ENCODE peak calls at places on chromosomes 2 and 18, in eight cellular contexts. D, V, G, H, X, L, K and P are unnamed samples.

GRCh38 chr18:67517224-67517765 is 775 bp upstream of the DSEL start:
- DNase-seq in D (no peak), V (peak; percentile 34), G (no peak), H (no peak), X (peak; percentile 47), L (no peak), K (no peak), P (no peak)

GRCh38 chr2:236557894-236558532 is 11.6 kb upstream of the ACKR3 start:
- DNase-seq in D (no peak), V (no peak), G (no peak), H (no peak), X (no peak), L (no peak), K (no peak), P (no peak)

GRCh38 chr2:74648009-74648443 is at the start of gene M1AP:
- DNase-seq in D (no peak), V (no peak), G (no peak), H (no peak), X (no peak), L (no peak), K (no peak), P (peak; percentile 42)

GRCh38 chr2:127573771-127574170 is 38.3 kb downstream of the MYO7B start:
- DNase-seq in D (no peak), V (no peak), G (no peak), H (no peak), X (no peak), L (no peak), K (no peak), P (no peak)

GRCh38 chr2:147108553-147108952 is 736.3 kb upstream of the ACVR2A start:
- DNase-seq in D (no peak), V (no peak), G (no peak), H (peak; percentile 80), X (no peak), L (peak; percentile 27), K (no peak), P (no peak)

GRCh38 chr2:23354554-23354953 is 30.4 kb upstream of the KLHL29 start:
- DNase-seq in D (no peak), V (no peak), G (no peak), H (no peak), X (no peak), L (no peak), K (no peak), P (peak; percentile 61)

GRCh38 chr18:6661692-6662415 is 67.7 kb upstream of the ARHGAP28 start:
- DNase-seq in D (no peak), V (no peak), G (no peak), H (no peak), X (no peak), L (peak; percentile 4), K (no peak), P (no peak)

GRCh38 chr2:157124731-157125130 is 132.8 kb upstream of the GALNT5 start:
- DNase-seq in D (no peak), V (no peak), G (no peak), H (no peak), X (no peak), L (no peak), K (no peak), P (no peak)

GRCh38 chr2:20630967-20631366 is 19.9 kb downstream of the HS1BP3 start:
- DNase-seq in D (no peak), V (no peak), G (no peak), H (no peak), X (no peak), L (no peak), K (no peak), P (no peak)

GRCh38 chr2:239158641-239159475 is 242.0 kb downstream of the HDAC4 start:
- DNase-seq in D (no peak), V (peak; percentile 27), G (no peak), H (no peak), X (peak; percentile 15), L (no peak), K (no peak), P (no peak)

GRCh38 chr2:54666741-54667639 is 56.5 kb upstream of the EML6 start:
- DNase-seq in D (no peak), V (no peak), G (no peak), H (peak; percentile 24), X (peak; percentile 82), L (peak; percentile 65), K (no peak), P (no peak)

GRCh38 chr2:138274421-138275291 is 226.9 kb upstream of the SPOPL start:
- DNase-seq in D (no peak), V (no peak), G (no peak), H (peak; percentile 57), X (no peak), L (peak; percentile 15), K (peak; percentile 74), P (no peak)

GRCh38 chr2:196263181-196263747 is 91.9 kb upstream of the STK17B start:
- DNase-seq in D (peak; percentile 58), V (no peak), G (peak; percentile 66), H (peak; percentile 62), X (no peak), L (peak; percentile 14), K (peak; percentile 95), P (peak; percentile 34)

GRCh38 chr18:12085786-12086185 is 7.9 kb upstream of the ANKRD62 start:
- DNase-seq in D (no peak), V (no peak), G (no peak), H (no peak), X (no peak), L (no peak), K (no peak), P (no peak)

GRCh38 chr18:12086677-12087482 is 6.8 kb upstream of the ANKRD62 start:
- DNase-seq in D (no peak), V (no peak), G (no peak), H (no peak), X (no peak), L (no peak), K (no peak), P (no peak)

GRCh38 chr18:12085136-12085535 is 8.5 kb upstream of the ANKRD62 start:
- DNase-seq in D (no peak), V (no peak), G (no peak), H (no peak), X (no peak), L (no peak), K (no peak), P (no peak)

GRCh38 chr18:12087483-12087960 is 6.1 kb upstream of the ANKRD62 start:
- DNase-seq in D (no peak), V (no peak), G (no peak), H (no peak), X (no peak), L (no peak), K (no peak), P (no peak)

GRCh38 chr18:12086249-12086648 is 7.4 kb upstream of the ANKRD62 start:
- DNase-seq in D (no peak), V (peak; percentile 79), G (no peak), H (no peak), X (no peak), L (no peak), K (no peak), P (no peak)
- TF ChIP-seq CTCF in D (no peak), V (no peak), G (no peak), H (no peak), X (no peak), L (no peak), K (no peak), P (no peak)

GRCh38 chr18:76252880-76253279 is 242.2 kb downstream of the ZNF516 start:
- DNase-seq in D (no peak), V (no peak), G (no peak), H (no peak), X (no peak), L (no peak), K (peak; percentile 28), P (no peak)
- TF ChIP-seq CTCF in D (no peak), V (no peak), G (no peak), H (peak; percentile 43), X (no peak), L (peak; percentile 42), K (peak; percentile 47), P (no peak)

DNA sequence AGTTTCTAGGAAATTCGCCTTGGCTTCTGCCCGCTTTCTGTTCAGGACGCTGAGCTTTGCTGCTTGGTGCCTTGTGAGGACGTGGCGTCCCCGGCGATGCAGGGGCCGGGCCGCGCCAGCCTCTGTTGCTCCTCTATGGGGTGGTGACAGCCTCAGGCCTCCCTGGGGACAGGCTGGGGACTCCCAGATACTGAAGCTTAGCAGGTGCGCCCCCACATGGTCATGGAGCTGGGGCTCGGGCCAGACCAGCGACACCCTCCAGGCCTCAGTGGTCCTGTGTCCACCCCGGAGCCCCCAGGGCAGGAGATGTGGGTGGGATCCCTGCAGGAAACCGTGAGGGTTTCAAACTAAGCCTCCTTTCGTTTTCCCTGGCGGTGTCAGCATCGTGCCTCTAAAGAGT is 29.2 kb downstream of the KCNG2 start:
- DNase-seq in D (no peak), V (no peak), G (peak; percentile 62), H (no peak), X (no peak), L (no peak), K (no peak), P (no peak)
- TF ChIP-seq CTCF in D (no peak), V (no peak), G (no peak), H (no peak), X (no peak), L (no peak), K (no peak), P (no peak)

GRCh38 chr18:73891572-73892421 is 255.8 kb downstream of the FBXO15 start:
- DNase-seq in D (no peak), V (no peak), G (no peak), H (no peak), X (no peak), L (no peak), K (no peak), P (no peak)
- TF ChIP-seq CTCF in D (no peak), V (no peak), G (no peak), H (no peak), X (no peak), L (no peak), K (peak; percentile 21), P (no peak)

DNA sequence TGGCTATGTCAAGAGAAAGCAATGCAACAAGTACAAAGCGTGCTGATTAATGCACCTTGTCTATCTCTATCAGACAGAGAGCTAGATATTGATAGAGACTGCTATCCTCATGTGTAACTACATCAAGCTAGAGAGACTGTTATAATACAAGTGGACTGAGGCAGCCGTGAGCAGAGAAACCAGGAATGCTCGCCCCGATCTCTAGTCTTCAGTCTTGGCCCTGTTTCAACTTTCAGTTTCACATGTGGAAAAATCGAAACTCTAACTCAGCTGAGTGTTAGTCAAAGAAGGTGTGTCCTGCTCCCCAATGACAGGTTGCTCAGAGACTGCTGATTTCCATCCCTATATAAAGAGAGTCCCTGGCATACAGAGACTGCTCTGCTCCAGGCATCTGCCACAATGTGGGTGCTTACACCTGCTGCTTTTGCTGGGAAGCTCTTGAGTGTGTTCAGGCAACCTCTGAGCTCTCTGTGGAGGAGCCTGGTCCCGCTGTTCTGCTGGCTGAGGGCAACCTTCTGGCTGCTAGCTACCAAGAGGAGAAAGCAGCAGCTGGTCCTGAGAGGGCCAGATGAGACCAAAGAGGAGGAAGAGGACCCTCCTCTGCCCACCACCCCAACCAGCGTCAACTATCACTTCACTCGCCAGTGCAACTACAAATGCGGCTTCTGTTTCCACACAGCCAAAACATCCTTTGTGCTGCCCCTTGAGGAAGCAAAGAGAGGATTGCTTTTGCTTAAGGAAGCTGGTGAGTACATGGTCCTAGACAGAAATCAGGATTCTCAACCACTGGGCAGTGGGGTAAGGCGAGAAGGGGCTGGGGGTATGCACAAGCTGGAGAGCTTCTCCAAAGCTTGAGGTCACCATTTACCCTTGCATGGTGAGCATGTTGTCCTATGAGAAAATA is at the start of gene RSAD2:
- DNase-seq in D (peak; percentile 8), V (peak; percentile 35), G (no peak), H (peak; percentile 30), X (peak; percentile 27), L (peak; percentile 28), K (peak; percentile 42), P (peak; percentile 19)
- TF ChIP-seq CTCF in D (no peak), V (no peak), G (no peak), H (no peak), X (no peak), L (no peak), K (no peak), P (no peak)

GRCh38 chr2:98608118-98608961 is at the start of the genes COA5 and UNC50:
- DNase-seq in D (peak; percentile 86), V (peak; percentile 89), G (peak; percentile 86), H (peak; percentile 90), X (peak; percentile 94), L (peak; percentile 95), K (peak; percentile 68), P (peak; percentile 97)
- TF ChIP-seq CTCF in D (no peak), V (no peak), G (no peak), H (no peak), X (no peak), L (no peak), K (peak; percentile 0), P (no peak)